ENCODE peak calls at places on chromosomes 2 and 18, in six cellular contexts. A, R, I, H, Z and F are unnamed samples.

GRCh38 chr18:8657873-8658521 is 47.4 kb upstream of the MTCL1 start:
- DNase-seq in Z (no peak), I (no peak), H (peak; percentile 62), R (no peak), A (no peak), F (no peak)

GRCh38 chr2:48849770-48850169 is 94.2 kb upstream of the LHCGR start:
- DNase-seq in A (no peak), H (peak; percentile 3), Z (no peak), I (no peak), R (peak; percentile 85), F (no peak)

GRCh38 chr2:44543773-44544725 is 182.3 kb downstream of the CAMKMT start:
- DNase-seq in H (peak; percentile 39), I (no peak), R (peak; percentile 50), A (no peak), Z (no peak), F (no peak)

GRCh38 chr2:127175821-127176354 is 44.2 kb downstream of the CYP27C1 start:
- DNase-seq in I (no peak), H (no peak), Z (no peak), R (no peak), A (no peak), F (no peak)

GRCh38 chr18:76565238-76566173 is 70.5 kb upstream of the ZNF516 start:
- DNase-seq in Z (peak; percentile 80), R (peak; percentile 92), H (peak; percentile 70), I (no peak), A (no peak), F (peak; percentile 96)

GRCh38 chr18:48452863-48453323 is 43.7 kb upstream of the ZBTB7C start:
- DNase-seq in Z (peak; percentile 72), H (no peak), A (no peak), I (no peak), R (peak; percentile 54), F (no peak)

GRCh38 chr2:125085904-125086303 is 1060.8 kb downstream of the CNTNAP5 start:
- DNase-seq in H (no peak), I (no peak), Z (no peak), R (no peak), A (no peak), F (no peak)

GRCh38 chr2:211941359-211941758 is 597.2 kb downstream of the ERBB4 start:
- DNase-seq in A (no peak), R (no peak), H (no peak), I (no peak), Z (no peak), F (no peak)

GRCh38 chr2:128310761-128311160 is 7.9 kb downstream of the HS6ST1 start:
- DNase-seq in H (no peak), A (no peak), Z (no peak), R (no peak), I (no peak), F (no peak)

GRCh38 chr2:202716114-202716718 is 81.4 kb downstream of the FAM117B start:
- DNase-seq in Z (no peak), I (no peak), R (no peak), H (no peak), A (no peak), F (no peak)

GRCh38 chr2:239814917-239815637 is 210.1 kb downstream of the NDUFA10 start:
- DNase-seq in H (no peak), Z (peak; percentile 71), R (no peak), A (no peak), I (no peak), F (no peak)

GRCh38 chr2:126891681-126892500 is 6.8 kb upstream of the TEX51 start:
- DNase-seq in R (no peak), A (no peak), H (no peak), I (no peak), Z (no peak), F (no peak)

GRCh38 chr2:73870084-73870483 is 22.7 kb upstream of the ACTG2 start:
- DNase-seq in Z (peak; percentile 75), H (no peak), R (peak; percentile 39), I (no peak), A (no peak), F (no peak)

GRCh38 chr2:176461098-176461497 is 191.9 kb downstream of the MTX2 start:
- DNase-seq in I (no peak), R (no peak), A (no peak), Z (no peak), H (peak; percentile 39), F (no peak)

GRCh38 chr18:79763407-79763806 is 34.3 kb upstream of the KCNG2 start:
- DNase-seq in A (no peak), H (no peak), Z (peak; percentile 9), R (no peak), I (no peak), F (no peak)

DNA sequence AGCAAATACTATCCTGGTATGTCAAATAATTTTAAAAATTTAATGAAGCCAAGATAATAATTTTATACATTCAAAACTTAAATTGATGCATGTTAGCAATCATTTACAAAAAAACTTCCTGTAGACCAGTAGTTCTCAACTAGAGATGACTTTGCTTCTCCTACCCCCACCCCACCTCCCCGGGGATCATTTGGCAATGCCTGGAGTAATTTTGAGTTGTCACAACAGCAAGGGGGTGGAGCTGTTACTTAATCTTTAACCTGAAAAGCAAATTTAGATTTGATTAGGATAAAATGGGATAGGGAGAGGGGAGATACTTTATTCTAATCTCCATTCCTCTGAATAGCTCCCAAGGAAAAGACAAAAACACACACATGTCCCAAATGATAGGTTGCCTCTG is 4.2 kb downstream of the SLC40A1 start:
- DNase-seq in I (no peak), A (no peak), Z (no peak), H (no peak), R (no peak), F (no peak)
- H3K4me3 ChIP-seq in I (no peak overlapping the region), A (no peak overlapping the region), Z (peak overlapping the region; percentile 100), H (no peak overlapping the region), R (no peak overlapping the region), F (no peak overlapping the region)

GRCh38 chr2:174606336-174606735 is 8.7 kb upstream of the WIPF1 start:
- DNase-seq in Z (no peak), H (peak; percentile 89), I (no peak), A (no peak), R (peak; percentile 51), F (no peak)
- H3K27ac ChIP-seq in Z (peak overlapping the region; percentile 25), H (peak overlapping the region; percentile 56), I (no peak overlapping the region), A (peak overlapping the region; percentile 16), R (no peak overlapping the region), F (no peak overlapping the region)

DNA sequence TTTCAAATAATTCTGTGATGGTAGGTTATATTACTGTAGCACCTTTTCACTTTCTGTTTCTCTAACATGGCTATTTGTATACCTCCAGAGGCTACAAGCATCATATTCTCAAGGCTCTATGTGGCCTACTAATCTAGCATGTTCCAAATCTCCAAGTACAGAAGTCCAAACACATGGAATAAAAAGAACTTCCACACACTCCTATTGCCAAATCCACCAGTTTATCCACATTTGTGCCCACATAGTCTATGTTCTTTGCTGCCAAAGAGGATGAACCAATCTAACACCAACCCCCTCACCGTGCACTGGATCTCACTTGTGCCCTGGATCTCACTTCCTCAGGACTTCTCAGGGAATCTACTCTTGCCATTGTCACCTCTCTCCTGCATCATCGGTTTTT is 247.3 kb upstream of the RBBP8 start:
- DNase-seq in R (no peak), I (no peak), H (no peak), Z (no peak), A (no peak), F (no peak)
- H3K4me3 ChIP-seq in R (no peak overlapping the region), I (no peak overlapping the region), H (no peak overlapping the region), Z (no peak overlapping the region), A (no peak overlapping the region), F (no peak overlapping the region)

GRCh38 chr18:32582455-32582854 is 111.8 kb upstream of the GAREM1 start:
- DNase-seq in I (no peak), Z (no peak), R (no peak), H (no peak), A (no peak), F (no peak)

GRCh38 chr18:32576296-32576916 is 105.7 kb upstream of the GAREM1 start:
- DNase-seq in H (peak; percentile 13), A (no peak), Z (no peak), R (no peak), I (no peak), F (no peak)

GRCh38 chr18:32577561-32577960 is 106.9 kb upstream of the GAREM1 start:
- DNase-seq in I (no peak), H (no peak), R (no peak), Z (no peak), A (no peak), F (no peak)
- H3K27ac ChIP-seq in I (no peak overlapping the region), H (no peak overlapping the region), R (no peak overlapping the region), Z (no peak overlapping the region), A (no peak overlapping the region), F (no peak overlapping the region)

GRCh38 chr2:107136749-107137148 is 250.8 kb upstream of the ST6GAL2 start:
- DNase-seq in Z (no peak), A (no peak), H (no peak), I (no peak), R (no peak), F (no peak)
- H3K4me3 ChIP-seq in Z (no peak overlapping the region), A (no peak overlapping the region), H (no peak overlapping the region), I (no peak overlapping the region), R (no peak overlapping the region), F (no peak overlapping the region)

DNA sequence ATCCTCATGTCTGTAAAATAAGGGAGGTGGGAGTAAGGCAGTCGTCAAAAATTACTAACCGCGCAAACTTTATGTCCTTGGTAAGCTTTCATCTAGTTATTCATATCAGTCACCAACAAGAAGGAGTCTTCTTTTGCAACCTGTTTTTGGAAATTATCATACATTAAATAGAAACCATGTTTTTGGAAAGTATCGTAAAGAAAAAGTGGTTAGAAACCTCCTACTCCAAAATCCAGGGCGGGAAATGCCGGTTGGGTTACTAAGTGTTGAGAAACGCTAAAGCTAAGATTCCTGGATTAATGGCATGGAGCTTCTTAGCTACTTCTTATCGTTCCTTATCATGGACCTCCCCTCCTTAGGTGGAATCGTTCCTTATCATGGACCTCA is 778 bp downstream of the BBS5 start:
- DNase-seq in I (no peak), A (no peak), R (no peak), H (peak; percentile 14), Z (no peak), F (no peak)
- H3K27ac ChIP-seq in I (no peak overlapping the region), A (peak overlapping the region; percentile 49), R (no peak overlapping the region), H (no peak overlapping the region), Z (no peak overlapping the region), F (no peak overlapping the region)

DNA sequence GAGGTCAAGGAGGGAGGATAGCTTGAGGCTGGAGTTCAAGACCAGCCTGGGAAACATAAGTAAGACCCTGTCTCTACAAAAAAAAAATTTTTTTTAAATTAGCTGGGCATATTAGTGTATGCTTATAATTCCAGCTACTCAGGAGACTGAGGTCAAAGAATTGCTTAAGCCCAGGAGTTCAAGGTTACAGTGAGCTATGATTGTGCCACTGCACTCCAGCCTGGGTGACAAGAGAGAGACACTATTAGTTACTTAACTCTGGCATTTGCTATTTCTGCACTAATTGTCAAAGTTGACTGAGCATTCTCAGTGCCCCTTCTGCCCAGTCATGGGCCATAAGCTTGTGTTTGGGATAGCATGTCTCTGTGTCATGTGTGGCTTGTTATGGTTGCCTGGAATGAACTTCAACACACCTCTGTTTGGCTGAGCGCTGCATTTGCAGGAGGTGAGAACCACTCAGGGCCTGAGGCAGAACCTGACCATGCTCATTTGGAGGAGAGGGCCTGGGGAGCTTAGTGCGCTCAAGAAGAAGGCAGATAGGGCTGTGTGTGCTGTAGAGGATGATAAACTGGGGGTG is 77.7 kb downstream of the SH3RF3 start:
- DNase-seq in Z (no peak), A (no peak), I (no peak), H (no peak), R (no peak), F (no peak)
- H3K4me3 ChIP-seq in Z (no peak overlapping the region), A (no peak overlapping the region), I (no peak overlapping the region), H (no peak overlapping the region), R (no peak overlapping the region), F (no peak overlapping the region)